ENCODE peak calls at places on chromosomes 3 and 15, in nine cellular contexts. J, V, I, N, A, S, X, G and C are unnamed samples.
A peak's percentile ranks its signal among the peaks of the same experiment; 100 is the strongest.

GRCh38 chr3:5188419-5189405 is 1.2 kb downstream of the EDEM1 start:
- DNase-seq in J (peak; percentile 65), V (peak; percentile 55), I (peak; percentile 91), N (no peak), A (no peak), S (peak; percentile 79), X (peak; percentile 36), G (no peak), C (peak; percentile 67)

GRCh38 chr3:106341090-106341489 is 472.3 kb upstream of the CBLB start:
- DNase-seq in J (no peak), V (no peak), I (no peak), N (no peak), A (no peak), S (no peak), X (no peak), G (no peak), C (no peak)

GRCh38 chr15:66835558-66835878 is 133.5 kb downstream of the SMAD6 start:
- DNase-seq in J (no peak), V (no peak), I (no peak), N (no peak), A (no peak), S (no peak), X (no peak), G (no peak), C (no peak)

GRCh38 chr3:39134305-39134704 is 19.1 kb downstream of the CSRNP1 start:
- DNase-seq in J (no peak), V (no peak), I (no peak), N (no peak), A (no peak), S (no peak), X (no peak), G (no peak), C (no peak)

GRCh38 chr15:45126535-45127158 is 3.0 kb downstream of the DUOXA1 start:
- DNase-seq in J (peak; percentile 45), V (peak; percentile 37), I (no peak), N (peak; percentile 28), A (no peak), S (peak; percentile 39), X (peak; percentile 32), G (no peak), C (peak; percentile 38)

GRCh38 chr3:152071924-152072323 is 196.8 kb upstream of the MBNL1 start:
- DNase-seq in J (no peak), V (peak; percentile 50), I (no peak), N (peak; percentile 47), A (no peak), S (no peak), X (peak; percentile 25), G (no peak), C (no peak)

GRCh38 chr3:51024765-51025681 is 350.3 kb downstream of the DOCK3 start:
- DNase-seq in J (peak; percentile 67), V (no peak), I (peak; percentile 53), N (no peak), A (no peak), S (peak; percentile 55), X (no peak), G (peak; percentile 9), C (peak; percentile 63)

GRCh38 chr3:50674349-50675178 is at the start of gene DOCK3:
- DNase-seq in J (peak; percentile 40), V (peak; percentile 59), I (peak; percentile 68), N (no peak), A (peak; percentile 66), S (no peak), X (peak; percentile 93), G (no peak), C (peak; percentile 69)

GRCh38 chr15:27827336-27827735 is 271.8 kb downstream of the OCA2 start:
- DNase-seq in J (no peak), V (no peak), I (no peak), N (no peak), A (no peak), S (no peak), X (no peak), G (no peak), C (no peak)

GRCh38 chr3:30319713-30320112 is 286.7 kb upstream of the TGFBR2 start:
- DNase-seq in J (peak; percentile 48), V (peak; percentile 60), I (no peak), N (peak; percentile 49), A (no peak), S (peak; percentile 48), X (peak; percentile 54), G (no peak), C (peak; percentile 11)

GRCh38 chr3:134693804-134694203 is 43.0 kb upstream of the KY start:
- DNase-seq in J (no peak), V (no peak), I (no peak), N (no peak), A (no peak), S (no peak), X (no peak), G (no peak), C (no peak)

GRCh38 chr3:127073931-127074820 is 91.3 kb downstream of the PLXNA1 start:
- DNase-seq in J (no peak), V (peak; percentile 24), I (peak; percentile 16), N (peak; percentile 9), A (peak; percentile 14), S (no peak), X (no peak), G (no peak), C (no peak)

GRCh38 chr3:195099976-195100755 is 170.8 kb downstream of the XXYLT1 start:
- DNase-seq in J (no peak), V (no peak), I (peak; percentile 35), N (no peak), A (peak; percentile 35), S (no peak), X (no peak), G (no peak), C (no peak)

GRCh38 chr3:30607032-30607833 is 832 bp downstream of the TGFBR2 start:
- DNase-seq in J (peak; percentile 84), V (peak; percentile 80), I (peak; percentile 88), N (no peak), A (peak; percentile 54), S (peak; percentile 80), X (peak; percentile 58), G (peak; percentile 66), C (peak; percentile 56)

GRCh38 chr15:40064231-40064894 is 25.4 kb upstream of the SRP14 start:
- DNase-seq in J (no peak), V (peak; percentile 51), I (no peak), N (peak; percentile 93), A (no peak), S (no peak), X (no peak), G (no peak), C (no peak)

GRCh38 chr3:26622634-26623408 is at the start of gene LRRC3B:
- DNase-seq in J (no peak), V (no peak), I (no peak), N (no peak), A (peak; percentile 53), S (no peak), X (peak; percentile 89), G (no peak), C (no peak)
- H3K27me3 ChIP-seq in J (peaks cover 20% of the 10 kb centered on the region), V (peaks cover 5% of the 10 kb centered on the region), I (no peaks in the 10 kb centered on the region), N (peaks cover 22% of the 10 kb centered on the region), A (peaks cover 10% of the 10 kb centered on the region), S (no peaks in the 10 kb centered on the region), X (peaks cover 78% of the 10 kb centered on the region), G (no peaks in the 10 kb centered on the region), C (peaks cover 26% of the 10 kb centered on the region)

GRCh38 chr3:155494332-155494731 is 200.8 kb upstream of the STRIT1 start:
- DNase-seq in J (no peak), V (no peak), I (no peak), N (no peak), A (no peak), S (no peak), X (no peak), G (no peak), C (no peak)

GRCh38 chr3:155495387-155495786 is 201.9 kb upstream of the STRIT1 start:
- DNase-seq in J (no peak), V (no peak), I (no peak), N (peak; percentile 48), A (no peak), S (no peak), X (no peak), G (no peak), C (no peak)

GRCh38 chr3:155496206-155496605 is 202.7 kb upstream of the STRIT1 start:
- DNase-seq in J (no peak), V (no peak), I (no peak), N (no peak), A (no peak), S (no peak), X (no peak), G (no peak), C (no peak)

GRCh38 chr3:155492841-155493240 is 199.4 kb upstream of the STRIT1 start:
- DNase-seq in J (no peak), V (no peak), I (no peak), N (no peak), A (no peak), S (no peak), X (no peak), G (no peak), C (no peak)

DNA sequence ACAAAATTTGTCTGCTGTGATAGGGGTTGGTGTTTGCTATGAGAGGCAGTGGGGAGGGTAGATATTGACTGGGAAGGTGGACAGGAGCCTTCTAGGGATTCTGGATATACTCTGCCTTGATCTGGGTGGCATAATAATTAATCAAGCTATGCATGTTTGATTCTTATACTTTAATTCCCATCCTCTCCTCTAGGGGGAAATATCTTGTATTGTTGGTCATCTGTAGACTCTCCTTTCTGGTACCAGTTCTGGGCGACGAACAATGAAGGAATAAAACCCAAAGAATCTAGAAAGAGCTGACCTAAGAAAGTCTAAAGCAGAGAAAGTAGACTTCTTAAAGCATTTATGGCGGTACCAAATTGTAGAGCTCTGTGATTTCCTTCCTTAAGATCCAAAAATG is 198.2 kb upstream of the STRIT1 start:
- DNase-seq in J (no peak), V (no peak), I (no peak), N (no peak), A (no peak), S (no peak), X (no peak), G (no peak), C (no peak)
- TF ChIP-seq CTCF in J (no peak), V (no peak), I (no peak), N (no peak), A (no peak), S (peak; percentile 37), X (peak; percentile 11), G (no peak), C (no peak)

GRCh38 chr3:178849220-178849910 is 222.2 kb downstream of the ZMAT3 start:
- DNase-seq in J (no peak), V (no peak), I (no peak), N (no peak), A (no peak), S (no peak), X (no peak), G (no peak), C (no peak)

GRCh38 chr3:178845446-178846118 is 226.0 kb downstream of the ZMAT3 start:
- DNase-seq in J (no peak), V (no peak), I (no peak), N (peak; percentile 89), A (no peak), S (no peak), X (no peak), G (no peak), C (no peak)

GRCh38 chr3:178850452-178851166 is 221.0 kb downstream of the ZMAT3 start:
- DNase-seq in J (no peak), V (no peak), I (no peak), N (no peak), A (no peak), S (no peak), X (no peak), G (no peak), C (no peak)

GRCh38 chr3:178847170-178847569 is 224.4 kb downstream of the ZMAT3 start:
- DNase-seq in J (no peak), V (no peak), I (no peak), N (peak; percentile 65), A (no peak), S (no peak), X (no peak), G (no peak), C (no peak)
- H3K27ac ChIP-seq in J (no peak overlapping the region), V (no peak overlapping the region), I (no peak overlapping the region), N (peak overlapping the region; percentile 35), A (no peak overlapping the region), S (no peak overlapping the region), X (no peak overlapping the region), G (no peak overlapping the region), C (no peak overlapping the region)

GRCh38 chr15:74434260-74434915 is 630 bp upstream of the SEMA7A start:
- DNase-seq in J (no peak), V (no peak), I (peak; percentile 37), N (no peak), A (no peak), S (no peak), X (peak; percentile 34), G (no peak), C (no peak)
- H3K27me3 ChIP-seq in J (peaks cover 27% of the 10 kb centered on the region), V (peaks cover 26% of the 10 kb centered on the region), I (peaks cover 5% of the 10 kb centered on the region), N (no peaks in the 10 kb centered on the region), A (no peaks in the 10 kb centered on the region), S (peaks cover 11% of the 10 kb centered on the region), X (peaks cover 49% of the 10 kb centered on the region), G (no peaks in the 10 kb centered on the region), C (no peaks in the 10 kb centered on the region)